ENCODE peak calls at places on chromosomes 12 and 14, in seven cellular contexts. W, B, P, U, X, A and M are unnamed samples.

GRCh38 chr12:39626033-39626814 is 6.6 kb upstream of the ABCD2 start:
- DNase-seq in X (peak), B (no peak), A (no peak), P (peak), U (peak), W (no peak), M (no peak)

GRCh38 chr14:104805941-104806624 is 5.2 kb downstream of the ZBTB42 start:
- DNase-seq in B (no peak), X (no peak), W (no peak), U (no peak), P (no peak), A (no peak), M (no peak)

GRCh38 chr12:124332068-124332672 is 37.3 kb downstream of the RFLNA start:
- DNase-seq in A (no peak), U (no peak), X (peak), W (no peak), P (peak), B (no peak), M (no peak)

GRCh38 chr14:35534884-35535793 is 1.2 kb downstream of the INSM2 start:
- DNase-seq in X (peak), W (peak), P (peak), B (peak), A (peak), U (peak), M (peak)

GRCh38 chr14:68232643-68233055 is 413.1 kb downstream of the RAD51B start:
- DNase-seq in P (no peak), W (no peak), A (peak), B (peak), U (no peak), X (no peak), M (peak)

GRCh38 chr14:29548948-29549370 is 378.7 kb downstream of the PRKD1 start:
- DNase-seq in B (peak), X (peak), P (no peak), W (peak), A (peak), U (no peak), M (peak)

GRCh38 chr12:8844665-8845064 is 22.2 kb downstream of the A2ML1 start:
- DNase-seq in P (no peak), A (no peak), X (no peak), B (peak), W (no peak), U (no peak), M (no peak)

GRCh38 chr14:74333909-74334308 is 14.4 kb upstream of the VRTN start:
- DNase-seq in X (peak), B (peak), W (no peak), P (no peak), U (no peak), A (peak), M (peak)

GRCh38 chr12:68031881-68032739 is 42.9 kb downstream of the IFNG-AS1 start:
- DNase-seq in U (no peak), W (no peak), B (no peak), X (no peak), P (no peak), A (no peak), M (no peak)

GRCh38 chr12:68871899-68872298 is 61.1 kb downstream of the CPM start:
- DNase-seq in X (peak), W (no peak), U (no peak), P (no peak), B (peak), A (no peak), M (no peak)

GRCh38 chr12:68303850-68304249 is 28.3 kb downstream of the MDM1 start:
- DNase-seq in U (no peak), X (no peak), W (no peak), B (peak), P (no peak), A (no peak), M (no peak)

GRCh38 chr12:84165998-84166571 is 746.5 kb downstream of the SLC6A15 start:
- DNase-seq in X (no peak), U (no peak), A (no peak), W (no peak), P (no peak), B (no peak), M (no peak)

GRCh38 chr14:70642313-70643235 is 858 bp downstream of the TTC9 start:
- DNase-seq in W (no peak), A (no peak), X (peak), B (no peak), U (no peak), P (no peak), M (peak)

GRCh38 chr14:99357151-99357550 is 85.2 kb upstream of the BCL11B start:
- DNase-seq in X (no peak), B (no peak), A (no peak), U (no peak), P (no peak), W (no peak), M (no peak)

GRCh38 chr12:29270446-29270845 is 110.5 kb downstream of the ERGIC2 start:
- DNase-seq in B (no peak), P (no peak), W (no peak), X (no peak), U (no peak), A (no peak), M (peak)

GRCh38 chr14:105116451-105117256 is 51.4 kb upstream of the GPR132 start:
- DNase-seq in P (no peak), B (no peak), X (no peak), U (no peak), W (no peak), A (no peak), M (no peak)

GRCh38 chr12:132117558-132117875 is 26.6 kb downstream of the DDX51 start:
- DNase-seq in P (peak), U (no peak), X (peak), A (peak), W (no peak), B (no peak), M (no peak)

GRCh38 chr12:63826002-63826585 is 18.4 kb upstream of the SRGAP1 start:
- DNase-seq in U (no peak), B (peak), A (peak), W (peak), X (peak), P (no peak), M (peak)

GRCh38 chr12:19757317-19757877 is 318.1 kb downstream of the AEBP2 start:
- DNase-seq in U (no peak), A (peak), P (no peak), X (peak), B (peak), W (no peak), M (no peak)

GRCh38 chr14:35558680-35559079 is 24.7 kb downstream of the INSM2 start:
- DNase-seq in U (no peak), P (no peak), X (no peak), W (peak), A (no peak), B (no peak), M (no peak)

GRCh38 chr14:61456720-61457119 is 135.3 kb downstream of the PRKCH start:
- DNase-seq in A (peak), X (peak), W (peak), P (peak), B (peak), U (peak), M (peak)

GRCh38 chr14:94408546-94409095 is 20.2 kb upstream of the SERPINA1 start:
- DNase-seq in X (no peak), P (no peak), W (no peak), B (no peak), A (no peak), U (no peak), M (no peak)

GRCh38 chr12:52126605-52127578 is 47.4 kb downstream of the SMIM41 start:
- DNase-seq in U (no peak), A (no peak), P (no peak), B (peak), W (no peak), X (no peak), M (no peak)

GRCh38 chr12:71685312-71685906 is 473 bp upstream of the TMEM19 start:
- DNase-seq in U (no peak), B (no peak), A (no peak), P (no peak), W (no peak), X (no peak), M (no peak)

GRCh38 chr12:12890815-12891645 is at the start of gene GPRC5A:
- DNase-seq in B (peak), A (peak), W (no peak), P (peak), X (peak), U (peak), M (peak)

GRCh38 chr12:9001233-9001632 is 11.9 kb downstream of the KLRG1 start:
- DNase-seq in B (no peak), P (no peak), U (no peak), X (no peak), W (no peak), A (no peak), M (no peak)

GRCh38 chr12:110689002-110689600 is at the start of gene HVCN1:
- DNase-seq in B (no peak), A (peak), U (peak), X (no peak), P (peak), W (peak), M (peak)

GRCh38 chr14:72608391-72609204 is 285.3 kb downstream of the DPF3 start:
- DNase-seq in B (peak), P (no peak), A (peak), W (no peak), X (peak), U (peak), M (peak)

GRCh38 chr12:126663304-126664094 is 1598.3 kb downstream of the AACS start:
- DNase-seq in B (no peak), A (no peak), P (peak), U (peak), X (peak), W (peak), M (no peak)

GRCh38 chr12:116697305-116698130 is 40.4 kb downstream of the SPRING1 start:
- DNase-seq in P (peak), A (no peak), X (peak), B (no peak), U (no peak), W (no peak), M (peak)

GRCh38 chr12:12870454-12870853 is 20.9 kb upstream of the GPRC5A start:
- DNase-seq in B (peak), U (no peak), X (peak), A (peak), P (no peak), W (no peak), M (peak)

GRCh38 chr12:3032161-3032560 is 45.0 kb upstream of the TSPAN9 start:
- DNase-seq in U (no peak), B (no peak), X (no peak), P (no peak), W (no peak), A (no peak), M (no peak)

GRCh38 chr12:5433081-5433839 is 1.4 kb downstream of the NTF3 start:
- DNase-seq in U (no peak), X (peak), A (peak), B (peak), W (peak), P (peak), M (no peak)

GRCh38 chr12:11885261-11886038 is 185.3 kb upstream of the BCL2L14 start:
- DNase-seq in U (no peak), W (no peak), B (peak), X (peak), A (peak), P (no peak), M (peak)

GRCh38 chr12:105920161-105920684 is 218.5 kb downstream of the NUAK1 start:
- DNase-seq in W (no peak), U (no peak), X (peak), P (no peak), A (no peak), B (no peak), M (peak)

GRCh38 chr12:53989227-53990113 is 4.5 kb downstream of the HOXC10 start:
- DNase-seq in W (no peak), U (no peak), A (peak), P (no peak), B (peak), X (no peak), M (peak)

GRCh38 chr12:101039848-101040531 is 170.0 kb downstream of the SLC5A8 start:
- DNase-seq in B (no peak), W (no peak), A (no peak), P (no peak), X (no peak), U (no peak), M (no peak)

GRCh38 chr14:92630367-92630766 is 116.8 kb downstream of the RIN3 start:
- DNase-seq in P (no peak), W (no peak), X (no peak), B (no peak), U (no peak), A (no peak), M (no peak)

GRCh38 chr12:185197-185955 is 28.6 kb downstream of the SLC6A12 start:
- DNase-seq in P (no peak), B (no peak), A (no peak), X (no peak), W (no peak), U (no peak), M (no peak)

DNA sequence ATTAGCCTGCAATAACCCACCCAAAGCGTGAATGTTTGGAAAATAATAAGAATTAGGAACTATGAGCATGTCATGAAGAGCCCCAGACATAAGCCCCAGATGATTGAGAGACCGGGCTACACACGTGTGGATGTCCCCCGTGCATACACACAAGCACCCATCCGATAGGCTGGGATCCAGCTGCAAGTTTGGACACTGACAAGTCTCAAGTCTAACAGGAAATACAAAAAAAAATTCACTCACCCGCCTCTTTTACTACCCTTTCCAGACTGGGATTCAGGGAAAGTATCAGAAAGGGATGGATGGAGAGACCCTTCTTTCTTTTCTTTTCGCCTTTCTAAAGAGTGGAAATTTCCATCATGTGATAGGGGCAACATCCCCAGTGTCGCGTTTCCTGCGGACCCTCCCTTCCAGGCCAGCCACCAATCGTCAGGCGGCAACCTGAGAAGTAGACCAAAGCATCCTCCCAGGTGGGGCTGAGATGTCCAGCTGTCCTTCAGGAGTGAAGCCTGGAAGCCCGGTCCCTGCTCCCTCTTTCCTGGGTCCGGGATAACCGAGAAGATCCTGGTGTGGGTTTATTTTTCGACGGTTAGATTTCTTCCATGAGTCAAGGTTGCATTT is 6.4 kb upstream of the SLC38A4 start:
- DNase-seq in P (peak), X (peak), B (no peak), A (no peak), U (peak), W (peak), M (no peak)
- H4K8ac ChIP-seq in P (no peak), X (no peak), B (no peak), A (no peak), U (no peak), W (no peak), M (no peak)

GRCh38 chr14:22984959-22985658 is 2.8 kb upstream of the AJUBA start:
- DNase-seq in A (no peak), B (no peak), U (no peak), W (no peak), P (no peak), X (no peak), M (no peak)
- H4K8ac ChIP-seq in A (no peak), B (no peak), U (no peak), W (no peak), P (no peak), X (no peak), M (no peak)

DNA sequence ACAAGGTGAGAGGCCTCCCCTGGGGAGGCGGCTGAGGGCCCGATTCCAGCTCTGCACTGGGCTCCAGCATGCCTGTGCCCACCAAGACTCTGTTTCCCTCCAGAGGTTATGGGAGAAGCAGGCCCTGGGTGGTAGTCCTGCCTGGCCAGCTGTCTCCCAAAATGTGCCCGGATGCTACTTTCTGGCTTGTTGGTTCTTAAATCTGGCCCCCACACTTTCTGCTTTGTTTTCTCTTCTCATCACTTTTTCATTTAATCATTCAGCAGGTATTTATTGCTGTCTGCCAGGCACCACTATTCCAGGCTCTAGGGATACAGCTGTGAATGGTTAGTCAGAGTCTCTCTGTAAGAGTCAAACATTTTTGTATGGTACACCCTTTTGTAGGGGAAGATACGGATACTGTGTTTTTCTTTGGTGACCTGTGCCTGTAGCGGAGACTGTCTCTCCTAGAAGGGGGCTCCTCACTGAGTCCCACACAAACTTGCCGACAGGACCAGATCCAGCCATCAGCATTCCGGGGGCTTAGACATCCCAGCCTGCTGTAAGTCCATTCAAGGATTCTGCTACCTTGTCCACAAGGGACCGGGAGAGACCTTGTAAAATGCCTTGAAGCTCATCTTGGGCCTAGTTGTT is 3.8 kb downstream of the DHRS2 start:
- DNase-seq in P (no peak), W (no peak), U (no peak), A (no peak), B (no peak), X (no peak), M (no peak)
- H4K8ac ChIP-seq in P (no peak), W (no peak), U (peak), A (no peak), B (no peak), X (no peak), M (peak)

GRCh38 chr12:66726531-66726930 is 47.7 kb upstream of the GRIP1 start:
- DNase-seq in P (no peak), A (no peak), W (no peak), B (no peak), U (no peak), X (no peak), M (no peak)
- H4K8ac ChIP-seq in P (no peak), A (no peak), W (no peak), B (no peak), U (no peak), X (no peak), M (no peak)

DNA sequence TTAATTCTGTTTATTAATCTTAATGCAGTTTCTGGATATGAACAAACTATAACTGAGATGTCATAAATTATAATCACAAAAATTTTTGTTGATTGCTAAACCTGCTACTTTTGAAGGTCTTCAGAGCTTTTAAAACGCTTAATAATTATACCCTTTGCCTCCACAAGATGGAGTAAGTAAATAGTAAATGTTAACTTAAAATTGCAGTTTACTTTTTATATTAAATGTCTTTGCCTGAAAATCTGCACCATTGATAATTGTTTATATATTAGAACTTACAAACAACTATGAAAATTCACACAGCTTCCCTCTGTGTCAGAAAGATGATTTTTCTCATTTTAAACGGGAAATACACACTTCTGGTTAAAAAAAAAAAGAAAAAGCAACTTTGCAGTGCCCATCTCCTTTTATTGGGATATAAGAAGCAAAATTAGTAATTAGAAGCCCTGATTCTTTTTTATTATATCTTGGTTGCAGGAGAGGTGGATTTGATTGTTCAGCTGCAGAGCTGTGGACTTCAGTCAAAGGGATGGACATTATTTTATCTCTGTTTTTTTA is 35.6 kb downstream of the SCFD1 start:
- DNase-seq in X (peak), A (no peak), U (no peak), B (peak), W (no peak), P (no peak), M (peak)
- H4K8ac ChIP-seq in X (no peak), A (no peak), U (no peak), B (no peak), W (no peak), P (no peak), M (no peak)

DNA sequence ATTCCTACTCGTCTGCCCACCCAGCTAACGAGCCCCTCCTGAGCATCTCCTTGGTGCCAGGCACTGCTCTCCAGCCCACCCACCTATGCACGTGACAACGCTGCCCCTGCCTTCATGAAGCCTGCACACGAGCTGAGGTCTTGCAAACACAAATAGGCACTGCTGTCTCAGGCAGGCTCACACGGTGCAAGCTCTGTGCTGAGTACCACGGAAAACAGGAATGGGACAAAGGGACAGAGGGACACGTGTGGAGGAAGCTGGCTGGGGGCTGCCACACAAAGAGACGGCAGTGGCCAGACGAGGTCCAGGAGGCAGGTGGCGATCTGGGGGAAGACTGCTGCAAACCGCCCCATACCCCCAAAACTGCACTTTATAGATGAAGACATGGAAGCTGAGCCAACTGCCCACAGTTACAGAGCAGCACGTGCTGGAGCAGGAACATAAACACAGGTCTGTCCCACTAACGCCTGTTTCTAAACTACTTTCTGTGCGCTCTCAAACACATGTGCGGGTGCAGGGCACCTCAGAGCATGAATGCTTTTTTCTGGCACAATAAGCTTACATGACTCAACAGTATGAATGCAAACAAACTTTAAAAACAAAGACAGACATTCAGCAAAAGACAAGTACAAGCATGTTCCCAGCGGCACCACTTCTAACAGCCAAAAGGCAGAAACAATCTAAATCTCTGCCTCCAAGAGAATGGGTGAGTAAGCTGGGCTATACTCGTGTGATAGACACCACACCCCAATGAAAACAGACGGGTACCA is 64.5 kb downstream of the AMN start:
- DNase-seq in X (no peak), A (peak), W (no peak), U (no peak), B (peak), P (no peak), M (no peak)
- H4K8ac ChIP-seq in X (no peak), A (peak), W (no peak), U (no peak), B (peak), P (no peak), M (no peak)

DNA sequence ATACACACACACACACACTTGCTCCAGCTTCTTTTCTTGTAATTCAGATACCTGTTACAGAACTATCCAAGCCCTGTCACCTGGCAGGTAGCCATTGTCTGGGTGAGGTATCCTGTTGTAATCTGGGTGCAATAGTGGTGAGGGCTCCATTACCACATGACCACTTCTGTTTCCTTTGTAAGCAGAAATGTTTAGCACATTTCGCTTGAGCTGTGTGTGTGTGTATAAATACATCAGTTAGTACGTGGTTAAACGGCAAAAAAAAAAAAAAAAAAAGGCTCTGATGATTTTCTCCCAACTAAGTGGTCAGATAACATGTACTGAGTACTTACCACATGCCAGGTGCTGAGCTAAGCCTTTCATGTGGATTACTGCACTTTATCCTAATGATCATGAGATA is 129.3 kb upstream of the SSTR1 start:
- DNase-seq in U (no peak), X (no peak), A (no peak), B (no peak), W (no peak), P (no peak), M (no peak)
- H4K8ac ChIP-seq in U (no peak), X (no peak), A (no peak), B (no peak), W (no peak), P (no peak), M (no peak)